ENCODE peak calls at places on chromosomes 16 and 17, in eight cellular contexts. One of them, this sample, is unnamed.

GRCh38 chr17:57448288-57449283 is 192.3 kb downstream of the MSI2 start:
- DNase-seq in SK-N-MC: no peak
- DNase-seq in HepG2: no peak
- DNase-seq in endothelial cell of umbilical vein: no peak
- DNase-seq in GM23338: no peak
- DNase-seq in K562: no peak
- DNase-seq in H1: no peak
- DNase-seq in GM12878: no peak
- DNase-seq in this sample: no peak

GRCh38 chr16:84603115-84603816 is 14.6 kb downstream of the COTL1 start:
- DNase-seq in GM12878: no peak
- DNase-seq in HepG2: no peak
- DNase-seq in SK-N-MC: no peak
- DNase-seq in endothelial cell of umbilical vein: peak
- DNase-seq in K562: no peak
- DNase-seq in GM23338: no peak
- DNase-seq in H1: no peak
- DNase-seq in this sample: peak

GRCh38 chr16:85203462-85203813 is 91.2 kb upstream of the CIBAR2 start:
- DNase-seq in endothelial cell of umbilical vein: no peak
- DNase-seq in GM23338: no peak
- DNase-seq in K562: no peak
- DNase-seq in H1: no peak
- DNase-seq in SK-N-MC: no peak
- DNase-seq in HepG2: no peak
- DNase-seq in GM12878: no peak
- DNase-seq in this sample: no peak

GRCh38 chr17:9110501-9110900 is 89.2 kb downstream of the NTN1 start:
- DNase-seq in HepG2: no peak
- DNase-seq in K562: no peak
- DNase-seq in GM12878: no peak
- DNase-seq in endothelial cell of umbilical vein: no peak
- DNase-seq in H1: no peak
- DNase-seq in SK-N-MC: no peak
- DNase-seq in GM23338: no peak
- DNase-seq in this sample: no peak

GRCh38 chr17:65064452-65065019 is 8.0 kb upstream of the GNA13 start:
- DNase-seq in K562: peak
- DNase-seq in HepG2: peak
- DNase-seq in endothelial cell of umbilical vein: no peak
- DNase-seq in SK-N-MC: no peak
- DNase-seq in H1: no peak
- DNase-seq in GM23338: no peak
- DNase-seq in GM12878: no peak
- DNase-seq in this sample: no peak

GRCh38 chr17:71334041-71334781 is 786.6 kb upstream of the SOX9 start:
- DNase-seq in endothelial cell of umbilical vein: no peak
- DNase-seq in SK-N-MC: no peak
- DNase-seq in HepG2: no peak
- DNase-seq in H1: no peak
- DNase-seq in GM12878: no peak
- DNase-seq in K562: no peak
- DNase-seq in GM23338: peak
- DNase-seq in this sample: no peak

GRCh38 chr16:20323591-20324117 is 3.7 kb downstream of the GP2 start:
- DNase-seq in GM23338: peak
- DNase-seq in endothelial cell of umbilical vein: no peak
- DNase-seq in SK-N-MC: no peak
- DNase-seq in K562: no peak
- DNase-seq in HepG2: no peak
- DNase-seq in GM12878: no peak
- DNase-seq in H1: no peak
- DNase-seq in this sample: no peak

GRCh38 chr16:1428511-1428910 is 2.4 kb upstream of the PERCC1 start:
- DNase-seq in GM12878: no peak
- DNase-seq in H1: peak
- DNase-seq in K562: peak
- DNase-seq in SK-N-MC: no peak
- DNase-seq in GM23338: peak
- DNase-seq in HepG2: no peak
- DNase-seq in endothelial cell of umbilical vein: peak
- DNase-seq in this sample: no peak

GRCh38 chr17:76696763-76697701 is 13.7 kb downstream of the MXRA7 start:
- DNase-seq in SK-N-MC: no peak
- DNase-seq in K562: no peak
- DNase-seq in HepG2: peak
- DNase-seq in endothelial cell of umbilical vein: peak
- DNase-seq in H1: no peak
- DNase-seq in GM23338: no peak
- DNase-seq in GM12878: peak
- DNase-seq in this sample: no peak

GRCh38 chr17:78337244-78338109 is 22.4 kb downstream of the SOCS3 start:
- DNase-seq in GM12878: peak
- DNase-seq in H1: no peak
- DNase-seq in SK-N-MC: no peak
- DNase-seq in GM23338: no peak
- DNase-seq in endothelial cell of umbilical vein: no peak
- DNase-seq in K562: no peak
- DNase-seq in HepG2: no peak
- DNase-seq in this sample: no peak

GRCh38 chr17:39618252-39618913 is 8.4 kb upstream of the PPP1R1B start:
- DNase-seq in GM23338: peak
- DNase-seq in endothelial cell of umbilical vein: peak
- DNase-seq in HepG2: no peak
- DNase-seq in GM12878: no peak
- DNase-seq in H1: peak
- DNase-seq in SK-N-MC: no peak
- DNase-seq in K562: no peak
- DNase-seq in this sample: no peak

GRCh38 chr16:57113042-57113453 is 20.7 kb downstream of the CPNE2 start:
- DNase-seq in endothelial cell of umbilical vein: no peak
- DNase-seq in GM23338: no peak
- DNase-seq in HepG2: no peak
- DNase-seq in K562: no peak
- DNase-seq in GM12878: no peak
- DNase-seq in SK-N-MC: no peak
- DNase-seq in H1: no peak
- DNase-seq in this sample: no peak

GRCh38 chr17:7383742-7384488 is 3.0 kb downstream of the TNK1 start:
- DNase-seq in GM12878: no peak
- DNase-seq in SK-N-MC: no peak
- DNase-seq in GM23338: peak
- DNase-seq in K562: no peak
- DNase-seq in HepG2: no peak
- DNase-seq in H1: peak
- DNase-seq in endothelial cell of umbilical vein: peak
- DNase-seq in this sample: no peak
- TF ChIP-seq EZH2 in GM12878: no peak
- TF ChIP-seq EZH2 in SK-N-MC: no peak
- TF ChIP-seq EZH2 in GM23338: no peak
- TF ChIP-seq EZH2 in K562: no peak
- TF ChIP-seq EZH2 in HepG2: no peak
- TF ChIP-seq EZH2 in H1: no peak
- TF ChIP-seq EZH2 in endothelial cell of umbilical vein: no peak
- TF ChIP-seq EZH2 in this sample: no peak

GRCh38 chr16:50550035-50550434 is 1.8 kb downstream of the NKD1 start:
- DNase-seq in SK-N-MC: no peak
- DNase-seq in H1: no peak
- DNase-seq in endothelial cell of umbilical vein: no peak
- DNase-seq in HepG2: no peak
- DNase-seq in GM23338: no peak
- DNase-seq in GM12878: no peak
- DNase-seq in K562: no peak
- DNase-seq in this sample: no peak
- TF ChIP-seq POLR2AphosphoS5 in SK-N-MC: no peak
- TF ChIP-seq POLR2AphosphoS5 in H1: no peak
- TF ChIP-seq POLR2AphosphoS5 in endothelial cell of umbilical vein: no peak
- TF ChIP-seq POLR2AphosphoS5 in HepG2: no peak
- TF ChIP-seq POLR2AphosphoS5 in GM23338: no peak
- TF ChIP-seq POLR2AphosphoS5 in GM12878: no peak
- TF ChIP-seq POLR2AphosphoS5 in K562: no peak
- TF ChIP-seq POLR2AphosphoS5 in this sample: no peak

DNA sequence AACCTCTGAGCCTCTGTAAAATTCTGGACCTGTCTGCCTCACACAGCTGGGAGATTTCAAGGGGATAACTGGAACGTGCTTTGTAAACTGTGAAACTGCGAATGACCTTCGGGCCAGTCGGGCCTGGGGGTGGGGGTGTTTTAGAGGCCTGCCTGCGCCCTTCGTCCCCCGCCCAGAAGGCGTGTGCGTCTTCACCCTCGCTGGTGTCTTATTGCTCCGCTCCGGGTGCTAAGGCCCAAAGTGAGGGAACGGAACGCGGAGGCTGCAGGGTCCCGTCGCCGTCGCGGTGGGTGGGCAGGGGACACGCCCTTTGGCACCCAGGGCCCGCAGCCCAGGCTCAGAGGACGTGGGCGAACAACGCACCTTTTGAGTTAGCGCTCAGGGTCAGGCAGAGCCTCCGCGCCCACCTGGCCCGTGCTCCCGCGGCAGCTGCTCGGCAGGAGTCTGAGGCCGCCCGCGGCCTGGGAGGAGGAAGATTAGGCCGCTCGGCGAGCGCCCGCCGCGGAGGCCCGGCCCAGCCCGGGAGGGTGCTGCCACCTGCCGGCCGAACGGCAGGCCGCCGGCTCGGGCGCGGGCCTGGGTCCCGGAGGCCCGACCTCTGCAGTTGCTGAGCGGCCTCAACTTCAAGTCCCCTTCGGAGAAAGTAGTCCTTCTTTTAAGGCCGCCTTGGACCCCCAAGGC is 29.7 kb downstream of the DCAKD start:
- DNase-seq in K562: peak
- DNase-seq in GM12878: no peak
- DNase-seq in HepG2: peak
- DNase-seq in GM23338: peak
- DNase-seq in H1: peak
- DNase-seq in endothelial cell of umbilical vein: peak
- DNase-seq in SK-N-MC: no peak
- DNase-seq in this sample: no peak
- TF ChIP-seq EZH2 in K562: no peak
- TF ChIP-seq EZH2 in GM12878: no peak
- TF ChIP-seq EZH2 in HepG2: no peak
- TF ChIP-seq EZH2 in GM23338: no peak
- TF ChIP-seq EZH2 in H1: no peak
- TF ChIP-seq EZH2 in endothelial cell of umbilical vein: no peak
- TF ChIP-seq EZH2 in SK-N-MC: no peak
- TF ChIP-seq EZH2 in this sample: no peak

DNA sequence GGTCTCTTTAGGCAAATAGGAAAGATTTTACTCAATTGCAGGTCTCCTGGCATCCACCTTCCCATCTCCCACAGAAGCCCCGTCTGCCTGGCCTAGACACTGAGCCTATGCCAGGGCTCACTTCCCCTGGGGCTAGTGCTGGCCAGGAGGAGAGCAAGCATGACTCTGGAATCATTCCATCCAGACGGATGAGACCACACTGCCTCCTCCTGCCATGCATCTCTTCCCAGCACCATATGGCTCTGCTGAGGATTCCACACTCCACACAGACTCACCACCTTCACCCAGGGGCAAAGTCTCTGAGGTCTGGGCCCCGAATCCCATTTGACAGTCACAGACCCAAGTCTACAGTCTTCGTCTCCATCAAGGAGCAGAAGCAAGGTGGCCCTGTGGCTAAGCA is 346.5 kb downstream of the C16orf95 start:
- DNase-seq in GM23338: no peak
- DNase-seq in K562: no peak
- DNase-seq in endothelial cell of umbilical vein: no peak
- DNase-seq in HepG2: no peak
- DNase-seq in H1: no peak
- DNase-seq in SK-N-MC: no peak
- DNase-seq in GM12878: no peak
- DNase-seq in this sample: no peak
- TF ChIP-seq POLR2AphosphoS5 in GM23338: no peak
- TF ChIP-seq POLR2AphosphoS5 in K562: no peak
- TF ChIP-seq POLR2AphosphoS5 in endothelial cell of umbilical vein: no peak
- TF ChIP-seq POLR2AphosphoS5 in HepG2: no peak
- TF ChIP-seq POLR2AphosphoS5 in H1: no peak
- TF ChIP-seq POLR2AphosphoS5 in SK-N-MC: no peak
- TF ChIP-seq POLR2AphosphoS5 in GM12878: no peak
- TF ChIP-seq POLR2AphosphoS5 in this sample: no peak

DNA sequence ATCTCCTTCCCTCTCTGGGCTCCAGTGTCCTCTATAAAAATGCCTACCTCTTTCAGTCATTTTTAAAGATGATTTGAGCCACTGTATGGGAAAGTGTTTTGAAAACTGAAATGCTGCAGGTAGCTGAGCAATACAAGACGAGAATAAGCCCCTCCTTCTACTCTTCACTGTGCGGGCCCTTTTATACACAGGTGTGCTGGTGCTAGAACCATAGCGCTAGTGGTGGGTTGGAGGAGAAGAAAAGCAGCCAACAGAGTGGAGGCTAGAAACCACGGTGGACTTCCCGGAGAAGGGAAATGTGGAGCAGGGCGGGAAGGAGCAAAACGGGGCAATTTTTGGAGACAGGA is 58.2 kb upstream of the DLX4 start:
- DNase-seq in GM23338: peak
- DNase-seq in H1: no peak
- DNase-seq in HepG2: no peak
- DNase-seq in K562: no peak
- DNase-seq in GM12878: no peak
- DNase-seq in SK-N-MC: no peak
- DNase-seq in endothelial cell of umbilical vein: no peak
- DNase-seq in this sample: no peak
- TF ChIP-seq EZH2 in GM23338: peak
- TF ChIP-seq EZH2 in H1: no peak
- TF ChIP-seq EZH2 in HepG2: no peak
- TF ChIP-seq EZH2 in K562: no peak
- TF ChIP-seq EZH2 in GM12878: no peak
- TF ChIP-seq EZH2 in SK-N-MC: no peak
- TF ChIP-seq EZH2 in endothelial cell of umbilical vein: no peak
- TF ChIP-seq EZH2 in this sample: no peak

DNA sequence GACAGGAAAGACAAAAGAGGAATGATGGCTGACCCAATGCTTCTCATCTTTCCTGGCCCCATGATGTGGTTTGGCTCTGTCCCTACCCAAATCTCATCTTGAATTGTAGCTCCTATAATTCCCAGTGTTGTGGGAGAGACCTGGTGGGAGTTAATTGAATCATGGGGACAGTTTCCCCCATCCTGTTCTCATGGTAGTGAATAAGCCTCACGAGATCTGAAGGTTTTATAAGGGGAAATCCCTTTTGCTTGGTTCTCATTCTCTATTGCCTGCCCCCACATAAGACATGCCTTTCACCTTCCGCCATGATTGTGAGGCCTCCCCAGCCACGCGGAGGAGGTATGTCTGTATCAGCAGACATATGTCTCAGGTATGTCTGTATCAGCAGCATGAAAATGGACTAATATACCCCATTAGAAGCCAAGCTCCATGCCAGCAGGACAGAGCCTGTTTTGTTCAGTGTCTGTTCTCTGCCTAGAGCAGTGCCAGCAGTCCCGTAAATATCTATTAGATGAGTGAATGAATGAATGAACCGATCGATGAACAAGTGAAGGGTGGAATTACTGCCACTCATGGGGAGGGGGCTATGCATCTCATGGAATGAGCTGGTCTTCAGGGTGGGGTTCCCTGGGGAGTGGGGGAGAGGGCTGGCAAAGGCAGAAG is 304.4 kb downstream of the SOX9 start:
- DNase-seq in SK-N-MC: no peak
- DNase-seq in GM23338: no peak
- DNase-seq in GM12878: no peak
- DNase-seq in H1: no peak
- DNase-seq in HepG2: no peak
- DNase-seq in endothelial cell of umbilical vein: no peak
- DNase-seq in K562: no peak
- DNase-seq in this sample: no peak
- TF ChIP-seq POLR2AphosphoS5 in SK-N-MC: no peak
- TF ChIP-seq POLR2AphosphoS5 in GM23338: no peak
- TF ChIP-seq POLR2AphosphoS5 in GM12878: peak
- TF ChIP-seq POLR2AphosphoS5 in H1: no peak
- TF ChIP-seq POLR2AphosphoS5 in HepG2: no peak
- TF ChIP-seq POLR2AphosphoS5 in endothelial cell of umbilical vein: no peak
- TF ChIP-seq POLR2AphosphoS5 in K562: no peak
- TF ChIP-seq POLR2AphosphoS5 in this sample: no peak

This sample was measured in HCT116.